ENCODE peak calls at places on chromosomes 1 and 21, in eight cellular contexts. A is K562, O is dorsolateral prefrontal cortex, R is astrocyte of the spinal cord, F is tibial artery, Q is PC-3, Z is left lung, U is brain microvascular endothelial cell. L is an unnamed sample.

GRCh38 chr1:155050560-155051341 is at the start of gene ADAM15:
- DNase-seq in U (peak), F (peak), Q (peak), A (peak), Z (peak), R (peak), O (peak), L (no peak)

GRCh38 chr1:62515055-62515454 is 78.2 kb downstream of the USP1 start:
- DNase-seq in U (no peak), R (no peak), Q (no peak), O (no peak), F (no peak), A (no peak), Z (no peak), L (peak)

GRCh38 chr21:42939581-42940413 is 14.4 kb upstream of the ERVH48-1 start:
- DNase-seq in R (peak), Q (peak), A (no peak), O (no peak), F (peak), Z (peak), U (peak), L (peak)

GRCh38 chr1:42333662-42334239 is 1.3 kb downstream of the FOXJ3 start:
- DNase-seq in Q (peak), R (peak), O (no peak), F (no peak), Z (no peak), U (no peak), A (no peak), L (no peak)

GRCh38 chr1:15949453-15950245 is 26.3 kb downstream of the ZBTB17 start:
- DNase-seq in Z (peak), R (peak), F (peak), U (peak), A (peak), Q (no peak), O (peak), L (peak)

GRCh38 chr1:172477216-172477615 is 33.3 kb upstream of the PIGC start:
- DNase-seq in O (no peak), R (no peak), Q (peak), Z (no peak), A (no peak), U (no peak), F (no peak), L (no peak)

GRCh38 chr1:193019442-193020026 is 39.6 kb downstream of the UCHL5 start:
- DNase-seq in Z (no peak), O (no peak), R (peak), F (no peak), U (peak), Q (peak), A (peak), L (peak)

GRCh38 chr1:223704921-223705878 is 7.1 kb upstream of the CAPN2 start:
- DNase-seq in O (no peak), A (no peak), Z (no peak), Q (peak), F (no peak), R (peak), U (no peak), L (no peak)

GRCh38 chr1:21175670-21176581 is 771 bp downstream of the EIF4G3 start:
- DNase-seq in Z (peak), U (no peak), F (no peak), A (peak), Q (no peak), R (peak), O (no peak), L (no peak)

GRCh38 chr1:145990249-145991097 is 5.9 kb downstream of the TXNIP start:
- DNase-seq in Q (no peak), A (no peak), F (peak), O (no peak), R (no peak), Z (peak), U (no peak), L (no peak)

GRCh38 chr1:2400576-2400909 is 8.9 kb downstream of the RER1 start:
- DNase-seq in U (no peak), A (no peak), Q (no peak), R (no peak), Z (no peak), O (no peak), F (no peak), L (no peak)

GRCh38 chr1:53375440-53375839 is 47.6 kb upstream of the LRP8 start:
- DNase-seq in Z (peak), U (no peak), F (peak), Q (no peak), R (no peak), O (no peak), A (no peak), L (no peak)

GRCh38 chr1:167122121-167122480 is 28.2 kb downstream of the STYXL2 start:
- DNase-seq in U (no peak), O (no peak), F (no peak), Z (no peak), R (no peak), Q (no peak), A (no peak), L (no peak)

GRCh38 chr1:243343970-243344749 is 88.3 kb downstream of the SDCCAG8 start:
- DNase-seq in A (peak), O (no peak), Z (no peak), F (no peak), Q (peak), U (no peak), R (peak), L (peak)

GRCh38 chr1:41286992-41287391 is 44.9 kb upstream of the SCMH1 start:
- DNase-seq in O (no peak), A (no peak), R (no peak), Q (no peak), U (no peak), Z (no peak), F (no peak), L (no peak)

DNA sequence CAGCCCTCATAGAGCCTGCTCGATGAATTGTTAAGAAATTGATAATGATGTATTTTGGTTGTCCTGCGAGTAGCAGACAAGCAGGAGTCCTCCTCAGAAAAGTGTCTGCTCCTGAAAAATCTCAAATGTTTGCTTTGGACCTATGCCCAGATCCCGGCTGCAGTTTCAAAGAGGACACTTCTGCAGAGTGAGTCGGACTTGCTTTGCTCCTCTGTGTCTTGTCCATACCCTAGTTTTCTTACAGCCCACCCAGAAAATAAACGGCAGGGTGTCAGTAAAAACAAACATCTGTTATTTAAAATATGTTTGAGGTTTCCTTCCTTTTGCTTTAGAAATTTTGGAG is 2.8 kb downstream of the S100A10 start:
- DNase-seq in U (peak), Q (peak), A (no peak), F (no peak), O (no peak), R (peak), Z (no peak), L (no peak)
- H3K4me3 ChIP-seq in U (no peak), Q (peak), A (no peak), F (no peak), O (no peak), R (peak), Z (peak), L (peak)

GRCh38 chr1:156498447-156499193 is 2.0 kb downstream of the MEF2D start:
- DNase-seq in U (no peak), F (peak), R (peak), Z (peak), Q (peak), A (no peak), O (no peak), L (no peak)

GRCh38 chr1:156496211-156496761 is 4.3 kb downstream of the MEF2D start:
- DNase-seq in A (no peak), Q (no peak), Z (no peak), F (peak), R (peak), O (no peak), U (no peak), L (no peak)

GRCh38 chr1:156497078-156497742 is 3.4 kb downstream of the MEF2D start:
- DNase-seq in O (no peak), Q (no peak), R (no peak), U (no peak), Z (no peak), A (no peak), F (peak), L (no peak)

GRCh38 chr1:156499194-156499702 is 1.3 kb downstream of the MEF2D start:
- DNase-seq in A (no peak), O (no peak), R (peak), Z (peak), Q (peak), U (no peak), F (peak), L (no peak)

GRCh38 chr1:156497743-156498446 is 2.7 kb downstream of the MEF2D start:
- DNase-seq in Z (peak), O (no peak), R (no peak), U (no peak), F (peak), A (no peak), Q (no peak), L (no peak)
- H3K4me3 ChIP-seq in Z (peak), O (peak), R (peak), U (peak), F (peak), A (no peak), Q (no peak), L (no peak)

GRCh38 chr1:178580096-178580495 is 67.2 kb downstream of the TEX35 start:
- DNase-seq in A (no peak), Z (no peak), F (no peak), U (no peak), R (no peak), Q (no peak), O (no peak), L (no peak)
- H3K4me3 ChIP-seq in A (no peak), Z (no peak), F (no peak), U (no peak), R (no peak), Q (no peak), O (no peak), L (no peak)

DNA sequence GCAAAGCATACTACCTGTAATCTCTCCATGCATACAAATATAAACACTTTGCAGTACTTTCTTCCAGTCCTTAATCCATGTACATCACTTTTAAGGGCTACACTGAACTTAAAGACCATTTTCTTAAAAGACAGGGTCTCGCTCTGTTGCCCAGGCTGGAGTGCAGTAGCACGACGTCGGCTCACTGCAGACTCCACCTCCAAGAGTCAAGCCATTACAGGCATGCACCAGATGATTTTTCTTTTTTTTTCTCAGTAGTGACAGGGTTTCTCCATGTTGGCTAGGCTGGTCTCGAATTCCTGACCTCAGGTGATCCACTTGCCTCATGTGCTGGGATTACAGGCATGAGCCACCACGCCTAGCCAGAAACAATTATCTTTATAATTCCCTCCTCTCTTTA is 22.9 kb downstream of the PUM1 start:
- DNase-seq in U (no peak), F (no peak), Q (no peak), R (no peak), Z (no peak), O (no peak), A (no peak), L (no peak)
- H3K4me3 ChIP-seq in U (no peak), F (no peak), Q (no peak), R (no peak), Z (no peak), O (no peak), A (no peak), L (no peak)

GRCh38 chr1:244815600-244816099 is 19.8 kb upstream of the COX20 start:
- DNase-seq in U (no peak), R (no peak), Z (peak), O (no peak), Q (no peak), A (no peak), F (peak), L (no peak)
- H3K4me3 ChIP-seq in U (no peak), R (no peak), Z (peak), O (no peak), Q (no peak), A (no peak), F (no peak), L (no peak)

DNA sequence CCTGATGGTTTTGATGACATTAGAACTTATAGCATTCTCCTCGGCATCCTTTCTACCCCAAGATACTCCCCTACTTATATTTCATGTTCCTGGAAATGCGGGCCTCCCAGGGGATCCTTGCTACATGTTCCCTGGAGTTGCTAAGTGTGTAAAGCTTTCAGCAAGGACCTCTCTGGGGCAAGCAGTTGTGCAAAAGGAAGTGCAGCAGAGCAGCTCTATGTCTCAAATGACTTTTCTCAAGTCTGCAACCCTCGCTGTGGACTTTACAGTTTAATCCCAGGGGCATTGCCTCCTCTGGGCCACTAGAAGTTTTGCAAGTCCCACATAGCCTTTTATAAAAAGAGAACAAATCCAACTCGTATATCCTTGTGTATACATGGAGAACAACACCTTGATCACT is 20.8 kb upstream of the MNDA start:
- DNase-seq in F (no peak), A (no peak), O (no peak), R (no peak), U (no peak), Q (no peak), Z (no peak), L (no peak)
- H3K4me3 ChIP-seq in F (no peak), A (no peak), O (no peak), R (no peak), U (no peak), Q (no peak), Z (peak), L (no peak)

L was measured in kidney epithelial cell.